ENCODE peak calls at places on chromosomes 12 and 14, in five cellular contexts. V is heart left ventricle, H is A549, Z is upper lobe of left lung, D is tibial nerve. L is an unnamed sample.

GRCh38 chr14:90179809-90180779 is 76.3 kb upstream of the PSMC1 start:
- DNase-seq in V (no peak), H (no peak), Z (no peak), D (no peak), L (no peak)

GRCh38 chr14:95361373-95362179 is 41.9 kb upstream of the CLMN start:
- DNase-seq in V (peak; percentile 49), H (peak; percentile 53), Z (no peak), D (no peak), L (no peak)

GRCh38 chr12:131055093-131055465 is 101.4 kb downstream of the ADGRD1 start:
- DNase-seq in V (no peak), H (no peak), Z (no peak), D (no peak), L (no peak)

GRCh38 chr12:52052471-52053186 is 1.4 kb downstream of the NR4A1 start:
- DNase-seq in V (no peak), H (peak; percentile 73), Z (no peak), D (no peak), L (no peak)

GRCh38 chr14:22895402-22895801 is 12.4 kb downstream of the REM2 start:
- DNase-seq in V (no peak), H (no peak), Z (no peak), D (no peak), L (no peak)

GRCh38 chr12:51636581-51636980 is 45.5 kb downstream of the SCN8A start:
- DNase-seq in V (no peak), H (no peak), Z (no peak), D (no peak), L (no peak)

GRCh38 chr14:28375295-28375694 is 391.3 kb upstream of the FOXG1 start:
- DNase-seq in V (no peak), H (peak; percentile 19), Z (no peak), D (no peak), L (no peak)

GRCh38 chr14:102659797-102660196 is 67.3 kb downstream of the RCOR1 start:
- DNase-seq in V (no peak), H (peak; percentile 19), Z (no peak), D (no peak), L (no peak)

GRCh38 chr12:4579305-4580097 is 17.5 kb downstream of the DYRK4 start:
- DNase-seq in V (no peak), H (peak; percentile 35), Z (no peak), D (no peak), L (no peak)

GRCh38 chr12:123445388-123446344 is 9.2 kb upstream of the RILPL2 start:
- DNase-seq in V (peak; percentile 45), H (peak; percentile 56), Z (no peak), D (no peak), L (no peak)

GRCh38 chr12:1836854-1837411 is 16.6 kb downstream of the LRTM2 start:
- DNase-seq in V (no peak), H (no peak), Z (peak; percentile 52), D (no peak), L (no peak)

GRCh38 chr14:30256627-30257026 is 302.3 kb upstream of the G2E3 start:
- DNase-seq in V (no peak), H (no peak), Z (no peak), D (no peak), L (no peak)

GRCh38 chr14:30251557-30252100 is 307.3 kb upstream of the G2E3 start:
- DNase-seq in V (no peak), H (no peak), Z (no peak), D (no peak), L (no peak)

GRCh38 chr14:30252151-30252550 is 306.8 kb upstream of the G2E3 start:
- DNase-seq in V (no peak), H (no peak), Z (no peak), D (no peak), L (no peak)

GRCh38 chr14:30252800-30253425 is 306.0 kb upstream of the G2E3 start:
- DNase-seq in V (no peak), H (no peak), Z (no peak), D (no peak), L (no peak)

DNA sequence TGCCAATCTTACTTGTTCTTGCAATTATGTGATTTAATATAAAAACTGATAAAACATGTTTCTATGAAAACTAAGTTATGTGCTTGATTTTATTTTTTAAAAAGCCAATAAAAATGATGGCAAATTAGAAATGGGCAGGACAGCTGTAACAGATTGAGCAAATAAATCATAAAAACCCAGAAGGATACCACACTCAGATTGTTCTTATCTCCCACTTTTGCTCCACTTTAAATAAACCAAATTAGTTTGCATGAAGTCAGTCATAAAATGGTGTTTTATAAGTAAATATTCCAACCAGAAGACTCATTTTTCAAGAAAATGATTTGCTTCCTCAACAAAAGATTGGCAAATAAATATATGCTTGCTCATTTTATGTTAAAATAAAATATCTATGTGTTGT is 307.9 kb upstream of the G2E3 start:
- DNase-seq in V (no peak), H (no peak), Z (no peak), D (no peak), L (no peak)
- H3K4me1 ChIP-seq in V (no peaks in the 10 kb centered on the region), H (no peaks in the 10 kb centered on the region), Z (no peaks in the 10 kb centered on the region), D (peaks cover 17% of the 10 kb centered on the region), L (no peaks in the 10 kb centered on the region)

GRCh38 chr14:66152269-66152668 is 333.9 kb upstream of the CCDC196 start:
- DNase-seq in V (no peak), H (no peak), Z (no peak), D (no peak), L (no peak)
- TF ChIP-seq POLR2A in V (no peak), H (no peak), Z (no peak), D (no peak), L (no peak)

GRCh38 chr14:68174446-68174845 is 354.9 kb downstream of the RAD51B start:
- DNase-seq in V (no peak), H (no peak), Z (no peak), D (no peak), L (no peak)
- H3K4me1 ChIP-seq in V (no peaks in the 10 kb centered on the region), H (peaks cover 65% of the 10 kb centered on the region), Z (peaks cover 7% of the 10 kb centered on the region), D (peaks cover 3% of the 10 kb centered on the region), L (no peaks in the 10 kb centered on the region)

DNA sequence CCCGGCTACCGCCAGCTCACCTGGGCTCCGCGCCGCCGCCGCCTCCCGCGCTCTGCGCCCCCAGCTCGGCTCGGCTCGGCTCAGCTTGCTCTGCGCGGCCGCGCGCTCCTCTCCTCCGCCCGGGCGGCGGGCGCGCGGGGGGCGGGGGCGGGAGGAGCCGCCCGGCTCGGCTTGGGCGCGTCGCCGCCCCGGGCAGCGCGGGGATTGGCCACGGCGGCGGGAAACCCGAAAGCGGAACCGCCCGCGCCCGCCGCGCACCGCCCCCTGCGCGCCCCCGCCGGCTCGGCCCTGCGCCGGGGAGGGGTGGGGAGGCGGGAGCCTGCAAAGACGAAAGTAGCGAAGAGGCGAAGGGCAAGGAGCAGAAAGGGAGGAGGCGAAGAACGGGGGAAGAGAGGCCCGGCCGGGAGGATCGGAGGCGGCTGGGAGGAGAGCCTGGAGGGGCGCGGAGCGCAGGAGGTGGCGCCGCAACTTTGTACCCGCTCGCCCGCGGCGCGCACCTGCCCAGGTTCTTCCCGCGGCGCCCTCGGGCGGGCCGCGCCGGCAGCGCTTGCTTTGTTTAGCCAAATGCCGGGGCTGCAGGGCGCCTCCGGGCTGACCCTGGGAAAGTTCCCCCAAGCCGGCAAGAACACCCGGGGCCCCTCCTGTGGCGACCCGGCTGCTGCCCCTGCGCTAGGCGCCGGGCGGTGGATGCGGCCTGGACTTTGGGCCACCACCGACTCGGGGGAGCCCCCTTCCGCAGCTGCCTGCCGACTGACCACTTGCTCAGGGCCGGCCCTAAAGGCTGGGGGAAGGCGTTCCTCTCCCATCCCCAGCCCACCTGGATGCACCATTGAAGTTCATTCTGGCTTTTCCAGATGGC is at the start of gene CAMKK2:
- DNase-seq in V (peak; percentile 85), H (peak; percentile 81), Z (peak; percentile 98), D (peak; percentile 63), L (peak; percentile 58)
- TF ChIP-seq POLR2A in V (peak; percentile 59), H (peak; percentile 38), Z (peak; percentile 11), D (no peak), L (peak; percentile 39)

DNA sequence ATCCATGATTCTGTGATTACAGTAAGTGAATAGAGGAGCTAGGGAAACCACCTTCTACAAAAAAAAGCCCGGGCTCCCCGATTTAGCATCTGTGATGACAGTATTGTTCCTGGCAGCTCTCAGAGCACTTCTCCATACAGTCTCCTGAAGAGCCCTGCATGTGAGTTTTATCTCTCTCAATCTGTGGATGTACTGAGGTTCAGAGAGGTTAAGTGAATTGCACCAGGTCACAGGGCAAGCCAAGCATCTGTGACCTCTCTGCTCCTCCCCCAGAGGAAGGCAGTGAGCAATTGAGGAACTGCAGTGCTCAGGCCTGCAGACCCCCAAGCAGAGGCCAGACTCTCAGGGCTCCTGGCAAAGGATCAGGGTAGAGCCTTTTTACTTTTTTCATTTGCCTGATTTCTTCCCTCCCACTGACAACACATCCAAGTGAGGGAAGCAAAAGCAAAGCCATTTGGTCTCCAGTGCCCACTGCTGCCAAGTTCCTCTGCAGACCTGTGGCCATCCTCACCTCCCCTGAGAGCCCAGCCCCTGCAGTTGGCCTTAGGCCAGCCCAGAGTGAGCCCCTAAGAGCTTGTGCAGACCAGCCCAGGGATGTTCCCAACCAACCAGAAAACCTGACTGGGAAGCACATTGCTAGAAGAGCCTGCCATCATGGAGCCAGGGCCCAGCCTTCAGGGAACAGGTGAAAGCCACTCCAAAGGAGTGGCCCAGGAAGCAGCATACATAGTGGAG is 47.6 kb upstream of the PNMA1 start:
- DNase-seq in V (no peak), H (no peak), Z (no peak), D (no peak), L (no peak)
- H3K4me1 ChIP-seq in V (peaks cover 86% of the 10 kb centered on the region), H (peaks cover 71% of the 10 kb centered on the region), Z (peaks cover 83% of the 10 kb centered on the region), D (peaks cover 88% of the 10 kb centered on the region), L (peaks cover 83% of the 10 kb centered on the region)

DNA sequence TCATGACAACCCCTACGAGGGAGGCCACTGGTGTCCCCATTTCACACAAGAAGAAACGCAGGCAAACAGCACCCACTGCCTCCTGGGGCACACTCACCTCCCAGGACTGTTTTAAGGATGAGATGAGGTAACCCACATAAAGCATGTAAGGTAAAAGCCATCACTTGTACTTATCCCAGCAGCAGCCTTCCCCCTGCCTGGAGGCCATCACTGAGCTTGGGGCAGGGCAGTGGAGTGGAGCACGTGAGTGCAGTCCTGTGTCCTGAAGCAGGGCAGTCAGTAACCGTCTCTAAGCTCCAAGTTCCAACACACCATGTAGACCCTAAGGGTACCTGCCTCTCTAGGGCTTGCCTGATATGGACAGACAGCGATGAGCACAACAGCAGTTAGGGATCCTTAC is 1.7 kb downstream of the POLE start:
- DNase-seq in V (no peak), H (no peak), Z (no peak), D (no peak), L (no peak)
- TF ChIP-seq POLR2A in V (no peak), H (no peak), Z (no peak), D (no peak), L (no peak)

DNA sequence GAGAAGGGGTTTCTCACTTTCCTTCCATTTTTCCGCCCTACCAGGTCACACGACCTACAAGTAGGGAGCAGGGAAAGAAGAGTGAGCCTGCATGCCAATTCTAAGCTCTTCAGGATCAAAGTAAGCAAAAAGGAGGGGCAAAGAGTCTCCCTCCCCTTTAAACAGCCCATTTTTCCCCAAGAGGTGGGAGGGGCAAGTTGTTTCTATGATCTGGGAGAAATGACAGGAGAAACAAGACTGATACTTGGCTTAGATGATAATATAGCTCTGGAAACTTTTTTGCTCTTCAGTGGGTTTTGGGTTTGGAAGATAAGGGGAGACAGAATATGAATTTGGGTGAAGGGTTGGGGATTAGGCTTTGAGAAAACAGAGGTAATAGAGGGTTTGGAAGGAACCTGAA is 1.8 kb downstream of the DTX3 start:
- DNase-seq in V (no peak), H (no peak), Z (no peak), D (no peak), L (no peak)
- H3K4me1 ChIP-seq in V (peaks cover 43% of the 10 kb centered on the region), H (peaks cover 18% of the 10 kb centered on the region), Z (peaks cover 45% of the 10 kb centered on the region), D (peaks cover 74% of the 10 kb centered on the region), L (no peaks in the 10 kb centered on the region)

L was measured in gastrocnemius medialis.